ENCODE peak calls at places on chromosomes 13 and 19, in five cellular contexts. One of them, this sample, is unnamed.

GRCh38 chr19:5225486-5226345 is 114.9 kb downstream of the PTPRS start:
- DNase-seq in activated CD8-positive, alpha-beta memory T cell treated with anti-CD3 and anti-CD28 coated beads for 1 hour: no peak
- DNase-seq in NCI-H748 treated with DMSO at 0.1 percent for 48 hours: no peak
- DNase-seq in NCI-H2081: no peak
- DNase-seq in NCI-H1092: no peak
- DNase-seq in this sample: no peak

GRCh38 chr19:45097776-45098520 is 5.0 kb downstream of the PPP1R37 start:
- DNase-seq in NCI-H748 treated with DMSO at 0.1 percent for 48 hours: no peak
- DNase-seq in NCI-H2081: peak
- DNase-seq in activated CD8-positive, alpha-beta memory T cell treated with anti-CD3 and anti-CD28 coated beads for 1 hour: no peak
- DNase-seq in NCI-H1092: no peak
- DNase-seq in this sample: no peak

GRCh38 chr13:104485571-104485970 is 1419.4 kb upstream of the SLC10A2 start:
- DNase-seq in NCI-H2081: no peak
- DNase-seq in NCI-H748 treated with DMSO at 0.1 percent for 48 hours: no peak
- DNase-seq in activated CD8-positive, alpha-beta memory T cell treated with anti-CD3 and anti-CD28 coated beads for 1 hour: no peak
- DNase-seq in NCI-H1092: no peak
- DNase-seq in this sample: no peak

GRCh38 chr19:52981329-52981728 is 18.6 kb upstream of the ZNF816 start:
- DNase-seq in NCI-H2081: no peak
- DNase-seq in activated CD8-positive, alpha-beta memory T cell treated with anti-CD3 and anti-CD28 coated beads for 1 hour: no peak
- DNase-seq in NCI-H748 treated with DMSO at 0.1 percent for 48 hours: no peak
- DNase-seq in NCI-H1092: no peak
- DNase-seq in this sample: no peak

GRCh38 chr19:50285833-50286232 is 43.3 kb downstream of the KCNC3 start:
- DNase-seq in NCI-H748 treated with DMSO at 0.1 percent for 48 hours: no peak
- DNase-seq in activated CD8-positive, alpha-beta memory T cell treated with anti-CD3 and anti-CD28 coated beads for 1 hour: no peak
- DNase-seq in NCI-H2081: no peak
- DNase-seq in NCI-H1092: no peak
- DNase-seq in this sample: no peak

GRCh38 chr19:35272122-35272715 is 3.5 kb downstream of the USF2 start:
- DNase-seq in activated CD8-positive, alpha-beta memory T cell treated with anti-CD3 and anti-CD28 coated beads for 1 hour: no peak
- DNase-seq in NCI-H748 treated with DMSO at 0.1 percent for 48 hours: no peak
- DNase-seq in NCI-H2081: no peak
- DNase-seq in NCI-H1092: no peak
- DNase-seq in this sample: no peak

GRCh38 chr13:109734002-109734785 is 52.2 kb downstream of the IRS2 start:
- DNase-seq in activated CD8-positive, alpha-beta memory T cell treated with anti-CD3 and anti-CD28 coated beads for 1 hour: no peak
- DNase-seq in NCI-H2081: no peak
- DNase-seq in NCI-H1092: peak
- DNase-seq in NCI-H748 treated with DMSO at 0.1 percent for 48 hours: no peak
- DNase-seq in this sample: no peak

GRCh38 chr13:97858161-97858560 is 95.3 kb upstream of the IPO5 start:
- DNase-seq in NCI-H748 treated with DMSO at 0.1 percent for 48 hours: no peak
- DNase-seq in NCI-H1092: no peak
- DNase-seq in activated CD8-positive, alpha-beta memory T cell treated with anti-CD3 and anti-CD28 coated beads for 1 hour: no peak
- DNase-seq in NCI-H2081: no peak
- DNase-seq in this sample: no peak

GRCh38 chr13:33205224-33205623 is 80.3 kb downstream of the STARD13 start:
- DNase-seq in NCI-H748 treated with DMSO at 0.1 percent for 48 hours: no peak
- DNase-seq in NCI-H2081: no peak
- DNase-seq in activated CD8-positive, alpha-beta memory T cell treated with anti-CD3 and anti-CD28 coated beads for 1 hour: no peak
- DNase-seq in NCI-H1092: no peak
- DNase-seq in this sample: no peak

GRCh38 chr13:113902956-113903355 is 39.1 kb upstream of the GAS6 start:
- DNase-seq in NCI-H748 treated with DMSO at 0.1 percent for 48 hours: no peak
- DNase-seq in NCI-H2081: no peak
- DNase-seq in NCI-H1092: no peak
- DNase-seq in activated CD8-positive, alpha-beta memory T cell treated with anti-CD3 and anti-CD28 coated beads for 1 hour: no peak
- DNase-seq in this sample: no peak

GRCh38 chr13:97274782-97275252 is 52.7 kb downstream of the MBNL2 start:
- DNase-seq in NCI-H2081: no peak
- DNase-seq in NCI-H748 treated with DMSO at 0.1 percent for 48 hours: no peak
- DNase-seq in NCI-H1092: no peak
- DNase-seq in activated CD8-positive, alpha-beta memory T cell treated with anti-CD3 and anti-CD28 coated beads for 1 hour: no peak
- DNase-seq in this sample: no peak

GRCh38 chr13:95150555-95150954 is 150.7 kb downstream of the ABCC4 start:
- DNase-seq in NCI-H2081: no peak
- DNase-seq in NCI-H1092: no peak
- DNase-seq in NCI-H748 treated with DMSO at 0.1 percent for 48 hours: no peak
- DNase-seq in activated CD8-positive, alpha-beta memory T cell treated with anti-CD3 and anti-CD28 coated beads for 1 hour: no peak
- DNase-seq in this sample: no peak

GRCh38 chr19:10106100-10106936 is at the start of gene PPAN:
- DNase-seq in NCI-H2081: peak
- DNase-seq in NCI-H1092: peak
- DNase-seq in NCI-H748 treated with DMSO at 0.1 percent for 48 hours: peak
- DNase-seq in activated CD8-positive, alpha-beta memory T cell treated with anti-CD3 and anti-CD28 coated beads for 1 hour: peak
- DNase-seq in this sample: peak

GRCh38 chr13:59479629-59480028 is 684.1 kb downstream of the DIAPH3 start:
- DNase-seq in NCI-H748 treated with DMSO at 0.1 percent for 48 hours: no peak
- DNase-seq in NCI-H2081: no peak
- DNase-seq in NCI-H1092: no peak
- DNase-seq in activated CD8-positive, alpha-beta memory T cell treated with anti-CD3 and anti-CD28 coated beads for 1 hour: no peak
- DNase-seq in this sample: no peak

GRCh38 chr13:30857636-30858035 is 48.4 kb upstream of the MEDAG start:
- DNase-seq in NCI-H748 treated with DMSO at 0.1 percent for 48 hours: no peak
- DNase-seq in activated CD8-positive, alpha-beta memory T cell treated with anti-CD3 and anti-CD28 coated beads for 1 hour: no peak
- DNase-seq in NCI-H2081: no peak
- DNase-seq in NCI-H1092: no peak
- DNase-seq in this sample: no peak

GRCh38 chr19:39407394-39407643 is 672 bp downstream of the ZFP36 start:
- DNase-seq in NCI-H2081: no peak
- DNase-seq in NCI-H748 treated with DMSO at 0.1 percent for 48 hours: no peak
- DNase-seq in activated CD8-positive, alpha-beta memory T cell treated with anti-CD3 and anti-CD28 coated beads for 1 hour: no peak
- DNase-seq in NCI-H1092: no peak
- DNase-seq in this sample: no peak

GRCh38 chr13:76889254-76889653 is 3.0 kb upstream of the KCTD12 start:
- DNase-seq in NCI-H1092: no peak
- DNase-seq in activated CD8-positive, alpha-beta memory T cell treated with anti-CD3 and anti-CD28 coated beads for 1 hour: no peak
- DNase-seq in NCI-H748 treated with DMSO at 0.1 percent for 48 hours: no peak
- DNase-seq in NCI-H2081: no peak
- DNase-seq in this sample: no peak